ENCODE peak calls at places on chromosomes 13 and 19, in nine cellular contexts. I is GM12891; N is T-helper 17 cell; B is cardiac muscle cell; V is OCI-M1; D is effector memory CD8-positive, alpha-beta T cell; U is stomach; F is astrocyte of the cerebellum; Q is NCI-H1092 treated with DMSO at 0.1 percent for 48 hours. E is an unnamed sample.

GRCh38 chr19:51689751-51690358 is 3.3 kb upstream of the SPACA6 start:
- DNase-seq in F (no peak), V (peak; percentile 62), U (no peak), I (no peak), D (no peak), N (no peak), Q (peak; percentile 28), B (peak; percentile 68), E (peak; percentile 78)

GRCh38 chr19:29022599-29022998 is 190.4 kb downstream of the UQCRFS1 start:
- DNase-seq in I (no peak), D (no peak), N (no peak), F (no peak), Q (no peak), U (no peak), V (no peak), B (no peak), E (no peak)

GRCh38 chr19:48933382-48933932 is at the start of gene DHDH:
- DNase-seq in U (peak; percentile 94), D (peak; percentile 81), V (peak; percentile 61), B (peak; percentile 60), Q (peak; percentile 66), I (peak; percentile 71), N (peak; percentile 83), F (no peak), E (peak; percentile 80)

GRCh38 chr13:107817652-107818287 is 397.6 kb downstream of the LIG4 start:
- DNase-seq in I (no peak), F (no peak), V (no peak), Q (no peak), N (no peak), D (no peak), U (no peak), B (no peak), E (no peak)

GRCh38 chr19:34475026-34475974 is 6.3 kb upstream of the WTIP start:
- DNase-seq in U (no peak), F (peak; percentile 44), I (no peak), N (no peak), Q (no peak), B (peak; percentile 85), V (peak; percentile 30), D (no peak), E (no peak)

GRCh38 chr13:48493076-48493765 is 39.7 kb downstream of the RCBTB2 start:
- DNase-seq in I (no peak), B (peak; percentile 42), D (peak; percentile 21), F (no peak), U (no peak), Q (no peak), V (peak; percentile 47), N (no peak), E (no peak)

GRCh38 chr19:46919324-46919723 is 58.5 kb downstream of the ARHGAP35 start:
- DNase-seq in N (no peak), I (no peak), D (no peak), V (no peak), F (no peak), U (no peak), Q (no peak), B (no peak), E (no peak)

GRCh38 chr19:7004313-7004931 is 16.8 kb downstream of the MBD3L2B start:
- DNase-seq in Q (no peak), U (no peak), V (no peak), F (no peak), I (no peak), N (no peak), B (peak; percentile 57), D (peak; percentile 32), E (peak; percentile 6)

GRCh38 chr19:11530432-11530831 is 1.5 kb upstream of the ECSIT start:
- DNase-seq in F (peak; percentile 16), U (peak; percentile 80), D (no peak), I (no peak), B (peak; percentile 90), Q (peak; percentile 94), V (peak; percentile 100), N (no peak), E (peak; percentile 70)

GRCh38 chr19:17946965-17947784 is 14.4 kb downstream of the CCDC124 start:
- DNase-seq in U (no peak), F (no peak), B (no peak), D (no peak), N (peak; percentile 45), I (no peak), V (peak; percentile 43), Q (no peak), E (no peak)

GRCh38 chr13:110134801-110135200 is 172.2 kb downstream of the COL4A1 start:
- DNase-seq in F (no peak), I (no peak), D (no peak), B (no peak), V (no peak), Q (no peak), N (no peak), U (no peak), E (no peak)

GRCh38 chr13:84567848-84568247 is 685.6 kb upstream of the SLITRK1 start:
- DNase-seq in D (no peak), U (no peak), V (peak; percentile 66), I (no peak), N (no peak), B (no peak), Q (no peak), F (no peak), E (no peak)

GRCh38 chr19:50702870-50703829 is 16.5 kb downstream of the SHANK1 start:
- DNase-seq in Q (no peak), B (peak; percentile 18), D (no peak), F (no peak), U (no peak), I (no peak), V (no peak), N (no peak), E (no peak)